ENCODE peak calls at places on chromosomes 4 and X, in five cellular contexts. C is IMR-90, M is A549, J is GM12878, S is K562. P is an unnamed sample.

GRCh38 chr4:179671609-179672008 is 2229.4 kb upstream of the AGA start:
- DNase-seq in M (no peak), J (no peak), C (peak), S (no peak), P (no peak)

GRCh38 chrX:38881727-38882126 is 80.5 kb downstream of the MID1IP1 start:
- DNase-seq in M (no peak), S (no peak), J (peak), C (no peak), P (no peak)

GRCh38 chr4:41181037-41181436 is 33.3 kb downstream of the APBB2 start:
- DNase-seq in M (no peak), J (no peak), S (no peak), C (no peak), P (no peak)

GRCh38 chrX:1587161-1587560 is 4.2 kb upstream of the AKAP17A start:
- DNase-seq in C (no peak), S (no peak), M (no peak), J (no peak), P (no peak)

GRCh38 chr4:38190717-38191178 is 230.6 kb downstream of the PTTG2 start:
- DNase-seq in M (no peak), S (no peak), C (peak), J (no peak), P (peak)

GRCh38 chrX:46791927-46792825 is 33.3 kb upstream of the SLC9A7 start:
- DNase-seq in S (no peak), M (peak), J (peak), C (peak), P (no peak)

GRCh38 chr4:1109898-1110506 is 3.4 kb downstream of the RNF212 start:
- DNase-seq in S (no peak), M (peak), C (no peak), J (no peak), P (no peak)

GRCh38 chrX:15854080-15854655 is 445 bp downstream of the AP1S2 start:
- DNase-seq in S (peak), J (no peak), M (peak), C (no peak), P (peak)

GRCh38 chrX:38803286-38803608 is 2.0 kb downstream of the MID1IP1 start:
- DNase-seq in J (no peak), S (no peak), C (no peak), M (no peak), P (no peak)

GRCh38 chr4:48490012-48490679 is at the start of gene ZAR1:
- DNase-seq in J (no peak), C (no peak), S (no peak), M (no peak), P (no peak)

GRCh38 chrX:118392726-118393125 is 46.8 kb downstream of the WDR44 start:
- DNase-seq in S (no peak), C (peak), J (no peak), M (no peak), P (no peak)

GRCh38 chr4:185082549-185082948 is 60.5 kb upstream of the SLC25A4 start:
- DNase-seq in M (no peak), C (no peak), J (no peak), S (no peak), P (no peak)

GRCh38 chr4:173490817-173491518 is 39.1 kb downstream of the HAND2 start:
- DNase-seq in S (no peak), J (no peak), M (peak), C (peak), P (no peak)

GRCh38 chr4:14428125-14428524 is 574.2 kb upstream of the CPEB2 start:
- DNase-seq in J (no peak), M (no peak), S (no peak), C (no peak), P (no peak)

GRCh38 chrX:15150578-15150977 is 119.3 kb downstream of the ASB9 start:
- DNase-seq in C (no peak), J (no peak), S (no peak), M (no peak), P (no peak)

GRCh38 chr4:173547889-173548288 is 17.9 kb upstream of the HAND2 start:
- DNase-seq in M (no peak), J (no peak), S (no peak), C (no peak), P (no peak)

GRCh38 chr4:74258949-74259348 is 49.3 kb upstream of the EPGN start:
- DNase-seq in S (no peak), M (no peak), J (no peak), C (peak), P (no peak)

GRCh38 chrX:120791013-120791643 is 84.5 kb downstream of the CT47B1 start:
- DNase-seq in C (peak), M (peak), S (no peak), J (no peak), P (no peak)

GRCh38 chr4:19187104-19187503 is 1064.6 kb upstream of the SLIT2 start:
- DNase-seq in J (no peak), C (peak), M (no peak), S (no peak), P (no peak)

GRCh38 chr4:7803992-7804758 is 135.5 kb downstream of the AFAP1 start:
- DNase-seq in S (peak), M (peak), J (no peak), C (peak), P (peak)

GRCh38 chr4:9944431-9945425 is 76.6 kb downstream of the SLC2A9 start:
- DNase-seq in J (no peak), C (no peak), M (no peak), S (no peak), P (no peak)

GRCh38 chr4:3481113-3481531 is 18.0 kb downstream of the DOK7 start:
- DNase-seq in C (no peak), J (no peak), M (no peak), S (no peak), P (no peak)

GRCh38 chr4:88584471-88584900 is 7.8 kb upstream of the HERC3 start:
- DNase-seq in S (no peak), M (no peak), J (no peak), C (no peak), P (no peak)

GRCh38 chr4:23233596-23233995 is 540.9 kb downstream of the GBA3 start:
- DNase-seq in M (no peak), C (no peak), J (no peak), S (no peak), P (no peak)

GRCh38 chr4:793109-793861 is 32.6 kb downstream of the CPLX1 start:
- DNase-seq in J (no peak), S (no peak), C (no peak), M (no peak), P (no peak)

GRCh38 chrX:154654372-154654771 is 993 bp upstream of the CTAG2 start:
- DNase-seq in M (no peak), C (no peak), S (no peak), J (no peak), P (no peak)

GRCh38 chr4:88706574-88706973 is 8.9 kb upstream of the NAP1L5 start:
- DNase-seq in C (peak), M (peak), J (no peak), S (no peak), P (peak)

GRCh38 chrX:1072637-1073377 is 139.6 kb downstream of the CRLF2 start:
- DNase-seq in C (no peak), M (no peak), J (no peak), S (peak), P (peak)

DNA sequence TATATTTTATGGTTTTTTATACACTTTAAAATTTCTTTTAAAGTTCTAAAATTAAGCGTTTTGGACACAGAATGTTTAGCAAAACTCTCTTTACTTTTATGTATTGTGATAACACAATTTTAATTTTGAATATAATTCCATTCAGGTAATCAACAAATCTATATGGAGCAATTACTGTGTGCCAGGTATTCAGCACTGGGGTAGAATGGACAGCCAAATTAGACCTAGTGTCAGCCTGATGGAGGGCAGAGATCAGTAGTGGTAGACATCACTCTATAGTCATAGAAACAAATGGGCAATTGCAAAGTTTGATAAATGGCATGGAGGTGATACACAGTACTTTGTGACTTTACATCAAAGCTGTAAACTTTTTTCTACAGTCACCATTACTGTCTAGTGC is 41.8 kb upstream of the UNC5C start:
- DNase-seq in C (no peak), S (no peak), J (no peak), M (no peak), P (no peak)
- TF ChIP-seq BHLHE40 in C (no peak), S (no peak), J (no peak), M (no peak), P (no peak)

DNA sequence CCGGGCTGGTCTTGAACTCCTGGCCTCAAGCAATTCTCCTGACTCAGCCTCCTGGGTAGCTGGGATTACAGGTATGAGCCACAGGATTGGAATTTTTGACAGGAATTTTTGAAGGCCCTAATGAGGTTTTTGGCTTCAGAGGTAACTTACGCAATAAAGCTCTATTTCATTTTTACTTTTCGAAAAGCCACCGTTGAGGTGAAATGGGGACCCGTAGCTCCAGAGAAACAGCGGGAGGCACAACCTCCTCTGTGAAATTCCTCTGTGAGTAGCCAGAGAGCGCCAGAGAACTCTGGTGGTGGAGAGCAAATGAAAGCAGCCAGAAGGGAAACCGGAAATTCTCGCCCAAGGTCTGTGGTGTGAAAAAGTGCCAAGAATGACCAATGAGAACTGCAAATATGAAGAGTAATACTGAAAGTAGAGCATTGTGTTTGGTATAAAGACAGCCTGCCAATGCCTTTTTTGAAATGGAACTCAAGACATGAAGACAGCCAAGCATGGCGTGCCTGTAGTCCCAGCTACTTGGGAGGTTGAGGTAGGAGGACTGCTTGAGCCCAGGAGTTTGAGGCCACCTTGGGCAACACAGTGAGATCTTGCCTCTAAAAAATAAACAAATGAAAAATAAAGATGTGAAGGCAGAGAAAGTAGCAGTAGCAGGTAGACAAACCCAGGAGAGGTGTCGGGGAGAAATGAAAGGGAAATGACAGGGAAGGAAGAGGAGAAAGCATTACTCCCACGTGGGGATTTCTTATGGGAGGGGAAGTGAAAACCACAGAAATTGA is 33.0 kb upstream of the TMEM131L start:
- DNase-seq in M (peak), J (peak), S (peak), C (peak), P (peak)
- TF ChIP-seq BHLHE40 in M (no peak), J (peak), S (no peak), C (no peak), P (no peak)

DNA sequence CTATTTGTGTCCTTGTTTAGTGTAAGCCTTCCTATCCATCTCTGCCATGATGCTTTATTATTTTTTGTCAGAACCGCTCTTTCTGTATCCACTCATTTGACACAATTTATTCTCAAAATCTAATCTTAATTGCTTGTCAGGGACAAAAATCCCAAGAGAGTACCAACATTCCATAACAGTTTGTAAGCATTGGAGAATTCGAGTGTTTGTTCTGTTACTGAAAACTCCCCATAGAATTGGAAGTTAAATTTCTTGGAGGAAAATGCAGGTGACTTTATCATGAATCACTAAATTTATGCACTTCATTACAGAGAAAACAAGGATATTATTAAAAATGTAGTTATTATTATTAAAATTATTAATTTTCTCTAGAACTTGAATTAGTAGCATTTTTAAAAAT is 1986.1 kb downstream of the ARAP2 start:
- DNase-seq in J (no peak), S (no peak), C (no peak), M (no peak), P (no peak)
- TF ChIP-seq BHLHE40 in J (no peak), S (no peak), C (no peak), M (no peak), P (no peak)

DNA sequence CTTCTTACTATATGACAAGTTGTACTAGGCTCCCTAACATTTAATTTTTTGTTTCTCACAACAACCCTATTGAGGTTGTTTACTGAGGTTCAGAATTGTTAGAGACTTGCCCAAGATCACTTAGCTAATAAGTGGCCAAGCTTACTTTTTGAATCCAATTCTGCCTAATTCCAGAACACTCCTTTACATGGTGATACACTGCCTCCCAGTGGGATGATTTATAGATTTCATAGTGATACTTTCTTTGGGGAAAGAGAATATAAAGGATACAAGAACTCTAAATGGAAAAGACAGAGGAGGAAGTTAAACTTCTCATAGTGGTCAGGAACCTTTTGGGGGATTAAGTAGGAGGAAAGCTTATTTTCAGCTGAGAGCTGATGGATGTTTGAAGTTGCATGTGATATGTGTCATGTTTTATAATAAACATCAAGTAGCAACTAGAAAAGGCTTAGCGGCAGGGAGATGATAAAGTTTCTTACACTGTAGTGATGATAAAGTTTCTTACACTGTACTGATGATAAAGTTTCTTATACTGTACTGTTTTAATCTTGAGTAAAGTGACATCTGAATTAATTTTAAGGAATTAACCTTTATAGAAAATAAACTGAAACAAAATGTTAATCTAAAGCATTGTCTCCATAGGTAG is 15.3 kb downstream of the STAG2 start:
- DNase-seq in M (peak), C (peak), J (no peak), S (no peak), P (peak)
- TF ChIP-seq BHLHE40 in M (no peak), C (no peak), J (no peak), S (no peak), P (no peak)

DNA sequence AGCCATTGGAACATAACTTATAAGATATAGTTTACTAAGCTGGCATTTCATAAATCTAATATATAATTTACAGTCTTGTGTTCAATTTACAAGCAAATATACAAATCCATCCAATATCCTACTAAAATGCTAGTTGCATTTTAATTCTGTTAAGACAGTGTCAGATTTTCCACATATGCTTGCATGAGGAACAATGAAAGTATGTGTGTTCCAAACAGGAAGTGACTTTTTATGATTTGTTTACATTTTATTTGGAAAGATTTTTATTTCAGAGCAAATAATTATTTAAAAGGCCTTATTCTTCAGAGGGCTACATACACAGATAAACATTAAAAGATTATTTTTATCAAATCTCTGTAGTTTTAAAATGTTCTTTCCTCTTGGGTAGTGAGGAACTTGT is 130.1 kb downstream of the KLHL34 start:
- DNase-seq in J (no peak), C (peak), S (no peak), M (no peak), P (no peak)
- TF ChIP-seq BHLHE40 in J (no peak), C (no peak), S (no peak), M (no peak), P (no peak)

GRCh38 chr4:165874799-165875371 is 1.8 kb downstream of the TLL1 start:
- DNase-seq in S (no peak), C (no peak), J (no peak), M (peak), P (peak)
- TF ChIP-seq BHLHE40 in S (no peak), C (no peak), J (peak), M (no peak), P (no peak)

DNA sequence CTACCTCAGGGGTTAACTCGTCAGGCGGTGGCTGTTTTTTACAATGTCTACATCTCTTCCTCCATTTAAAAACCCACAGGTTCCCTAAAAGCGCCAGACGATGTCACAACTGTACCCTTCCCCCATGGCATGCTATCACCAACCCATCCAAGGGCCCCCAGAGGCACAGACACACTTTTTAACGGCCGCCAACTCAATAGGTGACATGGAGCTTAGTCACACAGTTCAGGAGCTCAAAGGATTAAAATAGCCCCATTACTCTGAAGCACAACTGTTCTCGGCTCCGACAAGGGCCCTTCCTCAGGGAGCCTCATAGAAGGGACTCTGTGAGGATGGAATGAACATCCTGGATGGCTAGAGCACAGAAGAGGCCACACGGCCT is 12.4 kb downstream of the SH3KBP1 start:
- DNase-seq in J (no peak), S (no peak), M (no peak), C (peak), P (no peak)
- TF ChIP-seq BHLHE40 in J (peak), S (no peak), M (no peak), C (no peak), P (no peak)

DNA sequence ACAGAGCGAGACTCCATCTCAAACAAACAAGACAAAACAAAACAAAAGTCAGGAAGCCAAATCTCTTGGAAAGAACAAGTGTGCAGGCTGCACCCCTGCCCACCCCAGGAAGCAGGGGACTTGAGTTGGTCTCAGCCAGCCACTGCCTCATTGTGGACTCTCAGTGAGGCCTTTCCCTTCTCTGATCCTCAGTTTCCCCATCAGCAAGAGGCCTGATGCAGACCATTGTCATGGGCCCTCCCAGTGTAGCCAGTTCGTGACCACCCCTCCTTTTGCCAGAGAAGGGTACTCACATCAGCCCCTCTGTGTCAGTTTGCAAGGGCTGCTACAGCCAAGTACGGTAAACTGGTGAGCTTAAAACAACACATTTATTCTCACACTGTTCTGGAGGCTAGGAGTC is 48.9 kb upstream of the MAMLD1 start:
- DNase-seq in S (no peak), C (no peak), J (no peak), M (no peak), P (no peak)
- TF ChIP-seq BHLHE40 in S (no peak), C (no peak), J (no peak), M (no peak), P (no peak)